ENCODE peak calls at places on chromosomes 6 and 20, in seven cellular contexts. One of them, this sample, is unnamed.

GRCh38 chr6:133340557-133340956 is 99.4 kb downstream of the EYA4 start:
- DNase-seq in iris pigment epithelial cell: peak
- DNase-seq in activated CD4-positive, alpha-beta T cell treated with anti-CD3 and anti-CD28 coated beads, Interleukin-2, amount 50 U/mL, for 24 hours: no peak
- DNase-seq in pons: no peak
- DNase-seq in NCI-H2081: no peak
- DNase-seq in fibroblast of pulmonary artery: peak
- DNase-seq in tibial artery: no peak
- DNase-seq in this sample: peak

GRCh38 chr6:31386977-31387376 is 16.4 kb upstream of the MICA start:
- DNase-seq in iris pigment epithelial cell: no peak
- DNase-seq in activated CD4-positive, alpha-beta T cell treated with anti-CD3 and anti-CD28 coated beads, Interleukin-2, amount 50 U/mL, for 24 hours: no peak
- DNase-seq in pons: no peak
- DNase-seq in NCI-H2081: no peak
- DNase-seq in fibroblast of pulmonary artery: no peak
- DNase-seq in tibial artery: no peak
- DNase-seq in this sample: no peak

GRCh38 chr6:86715676-86716075 is 221.7 kb upstream of the HTR1E start:
- DNase-seq in iris pigment epithelial cell: peak
- DNase-seq in activated CD4-positive, alpha-beta T cell treated with anti-CD3 and anti-CD28 coated beads, Interleukin-2, amount 50 U/mL, for 24 hours: no peak
- DNase-seq in pons: no peak
- DNase-seq in NCI-H2081: no peak
- DNase-seq in fibroblast of pulmonary artery: no peak
- DNase-seq in tibial artery: no peak
- DNase-seq in this sample: no peak

GRCh38 chr6:95693108-95693507 is 115.8 kb downstream of the MANEA start:
- DNase-seq in iris pigment epithelial cell: no peak
- DNase-seq in activated CD4-positive, alpha-beta T cell treated with anti-CD3 and anti-CD28 coated beads, Interleukin-2, amount 50 U/mL, for 24 hours: no peak
- DNase-seq in pons: no peak
- DNase-seq in NCI-H2081: no peak
- DNase-seq in fibroblast of pulmonary artery: no peak
- DNase-seq in tibial artery: no peak
- DNase-seq in this sample: no peak

GRCh38 chr20:52054123-52054522 is 137.5 kb downstream of the ZFP64 start:
- DNase-seq in iris pigment epithelial cell: no peak
- DNase-seq in activated CD4-positive, alpha-beta T cell treated with anti-CD3 and anti-CD28 coated beads, Interleukin-2, amount 50 U/mL, for 24 hours: no peak
- DNase-seq in pons: no peak
- DNase-seq in NCI-H2081: no peak
- DNase-seq in fibroblast of pulmonary artery: no peak
- DNase-seq in tibial artery: no peak
- DNase-seq in this sample: no peak

GRCh38 chr6:167111597-167111996 is 11.3 kb upstream of the CCR6 start:
- DNase-seq in iris pigment epithelial cell: no peak
- DNase-seq in activated CD4-positive, alpha-beta T cell treated with anti-CD3 and anti-CD28 coated beads, Interleukin-2, amount 50 U/mL, for 24 hours: no peak
- DNase-seq in pons: no peak
- DNase-seq in NCI-H2081: no peak
- DNase-seq in fibroblast of pulmonary artery: no peak
- DNase-seq in tibial artery: no peak
- DNase-seq in this sample: no peak

GRCh38 chr20:15911557-15911956 is 661.7 kb downstream of the KIF16B start:
- DNase-seq in iris pigment epithelial cell: no peak
- DNase-seq in activated CD4-positive, alpha-beta T cell treated with anti-CD3 and anti-CD28 coated beads, Interleukin-2, amount 50 U/mL, for 24 hours: no peak
- DNase-seq in pons: no peak
- DNase-seq in NCI-H2081: no peak
- DNase-seq in fibroblast of pulmonary artery: no peak
- DNase-seq in tibial artery: no peak
- DNase-seq in this sample: no peak

GRCh38 chr6:14792118-14792955 is 453.5 kb upstream of the JARID2 start:
- DNase-seq in iris pigment epithelial cell: no peak
- DNase-seq in activated CD4-positive, alpha-beta T cell treated with anti-CD3 and anti-CD28 coated beads, Interleukin-2, amount 50 U/mL, for 24 hours: no peak
- DNase-seq in pons: no peak
- DNase-seq in NCI-H2081: peak
- DNase-seq in fibroblast of pulmonary artery: no peak
- DNase-seq in tibial artery: no peak
- DNase-seq in this sample: no peak

GRCh38 chr6:72721346-72721745 is 99.5 kb downstream of the KCNQ5 start:
- DNase-seq in iris pigment epithelial cell: no peak
- DNase-seq in activated CD4-positive, alpha-beta T cell treated with anti-CD3 and anti-CD28 coated beads, Interleukin-2, amount 50 U/mL, for 24 hours: no peak
- DNase-seq in pons: no peak
- DNase-seq in NCI-H2081: no peak
- DNase-seq in fibroblast of pulmonary artery: no peak
- DNase-seq in tibial artery: no peak
- DNase-seq in this sample: no peak

GRCh38 chr20:10306440-10307358 is 88.1 kb downstream of the SNAP25 start:
- DNase-seq in iris pigment epithelial cell: peak
- DNase-seq in activated CD4-positive, alpha-beta T cell treated with anti-CD3 and anti-CD28 coated beads, Interleukin-2, amount 50 U/mL, for 24 hours: no peak
- DNase-seq in pons: no peak
- DNase-seq in NCI-H2081: no peak
- DNase-seq in fibroblast of pulmonary artery: peak
- DNase-seq in tibial artery: no peak
- DNase-seq in this sample: peak

GRCh38 chr6:89251976-89252375 is 34.8 kb upstream of the GABRR1 start:
- DNase-seq in iris pigment epithelial cell: no peak
- DNase-seq in activated CD4-positive, alpha-beta T cell treated with anti-CD3 and anti-CD28 coated beads, Interleukin-2, amount 50 U/mL, for 24 hours: no peak
- DNase-seq in pons: no peak
- DNase-seq in NCI-H2081: no peak
- DNase-seq in fibroblast of pulmonary artery: no peak
- DNase-seq in tibial artery: no peak
- DNase-seq in this sample: no peak

GRCh38 chr6:160167547-160168391 is 46.2 kb downstream of the SLC22A1 start:
- DNase-seq in iris pigment epithelial cell: no peak
- DNase-seq in activated CD4-positive, alpha-beta T cell treated with anti-CD3 and anti-CD28 coated beads, Interleukin-2, amount 50 U/mL, for 24 hours: no peak
- DNase-seq in pons: no peak
- DNase-seq in NCI-H2081: no peak
- DNase-seq in fibroblast of pulmonary artery: no peak
- DNase-seq in tibial artery: no peak
- DNase-seq in this sample: peak

GRCh38 chr6:37340639-37340943 is 13.2 kb upstream of the RNF8 start:
- DNase-seq in iris pigment epithelial cell: peak
- DNase-seq in activated CD4-positive, alpha-beta T cell treated with anti-CD3 and anti-CD28 coated beads, Interleukin-2, amount 50 U/mL, for 24 hours: no peak
- DNase-seq in pons: no peak
- DNase-seq in NCI-H2081: no peak
- DNase-seq in fibroblast of pulmonary artery: no peak
- DNase-seq in tibial artery: no peak
- DNase-seq in this sample: no peak

GRCh38 chr20:10368702-10369041 is 65.3 kb downstream of the MKKS start:
- DNase-seq in iris pigment epithelial cell: no peak
- DNase-seq in activated CD4-positive, alpha-beta T cell treated with anti-CD3 and anti-CD28 coated beads, Interleukin-2, amount 50 U/mL, for 24 hours: no peak
- DNase-seq in pons: no peak
- DNase-seq in NCI-H2081: no peak
- DNase-seq in fibroblast of pulmonary artery: no peak
- DNase-seq in tibial artery: no peak
- DNase-seq in this sample: no peak

GRCh38 chr6:15551262-15551661 is 111.6 kb downstream of the DTNBP1 start:
- DNase-seq in iris pigment epithelial cell: no peak
- DNase-seq in activated CD4-positive, alpha-beta T cell treated with anti-CD3 and anti-CD28 coated beads, Interleukin-2, amount 50 U/mL, for 24 hours: no peak
- DNase-seq in pons: no peak
- DNase-seq in NCI-H2081: no peak
- DNase-seq in fibroblast of pulmonary artery: no peak
- DNase-seq in tibial artery: no peak
- DNase-seq in this sample: no peak

GRCh38 chr6:134720353-134721094 is 229.4 kb downstream of the ALDH8A1 start:
- DNase-seq in iris pigment epithelial cell: no peak
- DNase-seq in activated CD4-positive, alpha-beta T cell treated with anti-CD3 and anti-CD28 coated beads, Interleukin-2, amount 50 U/mL, for 24 hours: no peak
- DNase-seq in pons: peak
- DNase-seq in NCI-H2081: peak
- DNase-seq in fibroblast of pulmonary artery: peak
- DNase-seq in tibial artery: peak
- DNase-seq in this sample: no peak

GRCh38 chr6:169940554-169941290 is 189.3 kb downstream of the ERMARD start:
- DNase-seq in iris pigment epithelial cell: no peak
- DNase-seq in activated CD4-positive, alpha-beta T cell treated with anti-CD3 and anti-CD28 coated beads, Interleukin-2, amount 50 U/mL, for 24 hours: no peak
- DNase-seq in pons: no peak
- DNase-seq in NCI-H2081: no peak
- DNase-seq in fibroblast of pulmonary artery: no peak
- DNase-seq in tibial artery: no peak
- DNase-seq in this sample: no peak

GRCh38 chr20:24160563-24161355 is 172.2 kb upstream of the GGTLC1 start:
- DNase-seq in iris pigment epithelial cell: peak
- DNase-seq in activated CD4-positive, alpha-beta T cell treated with anti-CD3 and anti-CD28 coated beads, Interleukin-2, amount 50 U/mL, for 24 hours: no peak
- DNase-seq in pons: peak
- DNase-seq in NCI-H2081: no peak
- DNase-seq in fibroblast of pulmonary artery: peak
- DNase-seq in tibial artery: peak
- DNase-seq in this sample: peak

GRCh38 chr20:46270977-46271744 is 37.1 kb downstream of the CDH22 start:
- DNase-seq in iris pigment epithelial cell: no peak
- DNase-seq in activated CD4-positive, alpha-beta T cell treated with anti-CD3 and anti-CD28 coated beads, Interleukin-2, amount 50 U/mL, for 24 hours: no peak
- DNase-seq in pons: no peak
- DNase-seq in NCI-H2081: peak
- DNase-seq in fibroblast of pulmonary artery: no peak
- DNase-seq in tibial artery: no peak
- DNase-seq in this sample: no peak

GRCh38 chr20:51029963-51030930 is 7.3 kb upstream of the KCNG1 start:
- DNase-seq in iris pigment epithelial cell: no peak
- DNase-seq in activated CD4-positive, alpha-beta T cell treated with anti-CD3 and anti-CD28 coated beads, Interleukin-2, amount 50 U/mL, for 24 hours: no peak
- DNase-seq in pons: no peak
- DNase-seq in NCI-H2081: no peak
- DNase-seq in fibroblast of pulmonary artery: peak
- DNase-seq in tibial artery: no peak
- DNase-seq in this sample: peak

GRCh38 chr6:55490871-55491270 is 88.1 kb downstream of the HMGCLL1 start:
- DNase-seq in iris pigment epithelial cell: no peak
- DNase-seq in activated CD4-positive, alpha-beta T cell treated with anti-CD3 and anti-CD28 coated beads, Interleukin-2, amount 50 U/mL, for 24 hours: no peak
- DNase-seq in pons: no peak
- DNase-seq in NCI-H2081: no peak
- DNase-seq in fibroblast of pulmonary artery: peak
- DNase-seq in tibial artery: no peak
- DNase-seq in this sample: no peak

GRCh38 chr20:45963059-45964011 is 8.7 kb downstream of the ZNF335 start:
- DNase-seq in iris pigment epithelial cell: peak
- DNase-seq in activated CD4-positive, alpha-beta T cell treated with anti-CD3 and anti-CD28 coated beads, Interleukin-2, amount 50 U/mL, for 24 hours: no peak
- DNase-seq in pons: peak
- DNase-seq in NCI-H2081: peak
- DNase-seq in fibroblast of pulmonary artery: peak
- DNase-seq in tibial artery: peak
- DNase-seq in this sample: no peak

GRCh38 chr6:45436544-45437440 is 59.1 kb upstream of the SUPT3H start:
- DNase-seq in iris pigment epithelial cell: peak
- DNase-seq in activated CD4-positive, alpha-beta T cell treated with anti-CD3 and anti-CD28 coated beads, Interleukin-2, amount 50 U/mL, for 24 hours: peak
- DNase-seq in pons: peak
- DNase-seq in NCI-H2081: no peak
- DNase-seq in fibroblast of pulmonary artery: peak
- DNase-seq in tibial artery: no peak
- DNase-seq in this sample: peak

GRCh38 chr6:2938632-2939083 is 32.7 kb downstream of the SERPINB6 start:
- DNase-seq in iris pigment epithelial cell: no peak
- DNase-seq in activated CD4-positive, alpha-beta T cell treated with anti-CD3 and anti-CD28 coated beads, Interleukin-2, amount 50 U/mL, for 24 hours: no peak
- DNase-seq in pons: no peak
- DNase-seq in NCI-H2081: no peak
- DNase-seq in fibroblast of pulmonary artery: peak
- DNase-seq in tibial artery: no peak
- DNase-seq in this sample: no peak

GRCh38 chr6:75842191-75842590 is 93.2 kb downstream of the MYO6 start:
- DNase-seq in iris pigment epithelial cell: peak
- DNase-seq in activated CD4-positive, alpha-beta T cell treated with anti-CD3 and anti-CD28 coated beads, Interleukin-2, amount 50 U/mL, for 24 hours: no peak
- DNase-seq in pons: no peak
- DNase-seq in NCI-H2081: no peak
- DNase-seq in fibroblast of pulmonary artery: peak
- DNase-seq in tibial artery: no peak
- DNase-seq in this sample: no peak

GRCh38 chr6:76792394-76792793 is 670.9 kb downstream of the HTR1B start:
- DNase-seq in iris pigment epithelial cell: peak
- DNase-seq in activated CD4-positive, alpha-beta T cell treated with anti-CD3 and anti-CD28 coated beads, Interleukin-2, amount 50 U/mL, for 24 hours: no peak
- DNase-seq in pons: no peak
- DNase-seq in NCI-H2081: no peak
- DNase-seq in fibroblast of pulmonary artery: peak
- DNase-seq in tibial artery: no peak
- DNase-seq in this sample: peak

GRCh38 chr6:111711476-111711875 is 105.8 kb upstream of the TRAF3IP2 start:
- DNase-seq in iris pigment epithelial cell: no peak
- DNase-seq in activated CD4-positive, alpha-beta T cell treated with anti-CD3 and anti-CD28 coated beads, Interleukin-2, amount 50 U/mL, for 24 hours: no peak
- DNase-seq in pons: peak
- DNase-seq in NCI-H2081: peak
- DNase-seq in fibroblast of pulmonary artery: no peak
- DNase-seq in tibial artery: no peak
- DNase-seq in this sample: peak

GRCh38 chr6:160519603-160520042 is 144.5 kb downstream of the LPA start:
- DNase-seq in iris pigment epithelial cell: peak
- DNase-seq in activated CD4-positive, alpha-beta T cell treated with anti-CD3 and anti-CD28 coated beads, Interleukin-2, amount 50 U/mL, for 24 hours: peak
- DNase-seq in pons: no peak
- DNase-seq in NCI-H2081: no peak
- DNase-seq in fibroblast of pulmonary artery: peak
- DNase-seq in tibial artery: no peak
- DNase-seq in this sample: no peak

GRCh38 chr20:12358655-12359009 is 440.9 kb downstream of the BTBD3 start:
- DNase-seq in iris pigment epithelial cell: no peak
- DNase-seq in activated CD4-positive, alpha-beta T cell treated with anti-CD3 and anti-CD28 coated beads, Interleukin-2, amount 50 U/mL, for 24 hours: no peak
- DNase-seq in pons: no peak
- DNase-seq in NCI-H2081: no peak
- DNase-seq in fibroblast of pulmonary artery: no peak
- DNase-seq in tibial artery: no peak
- DNase-seq in this sample: no peak

GRCh38 chr6:163432300-163432699 is 17.8 kb downstream of the QKI start:
- DNase-seq in iris pigment epithelial cell: no peak
- DNase-seq in activated CD4-positive, alpha-beta T cell treated with anti-CD3 and anti-CD28 coated beads, Interleukin-2, amount 50 U/mL, for 24 hours: no peak
- DNase-seq in pons: no peak
- DNase-seq in NCI-H2081: no peak
- DNase-seq in fibroblast of pulmonary artery: no peak
- DNase-seq in tibial artery: no peak
- DNase-seq in this sample: no peak

GRCh38 chr6:30670760-30671527 is 1.9 kb downstream of the DHX16 start:
- DNase-seq in iris pigment epithelial cell: no peak
- DNase-seq in activated CD4-positive, alpha-beta T cell treated with anti-CD3 and anti-CD28 coated beads, Interleukin-2, amount 50 U/mL, for 24 hours: no peak
- DNase-seq in pons: no peak
- DNase-seq in NCI-H2081: no peak
- DNase-seq in fibroblast of pulmonary artery: no peak
- DNase-seq in tibial artery: no peak
- DNase-seq in this sample: no peak

GRCh38 chr6:127933852-127934840 is 33.3 kb upstream of the THEMIS start:
- DNase-seq in iris pigment epithelial cell: no peak
- DNase-seq in activated CD4-positive, alpha-beta T cell treated with anti-CD3 and anti-CD28 coated beads, Interleukin-2, amount 50 U/mL, for 24 hours: no peak
- DNase-seq in pons: no peak
- DNase-seq in NCI-H2081: no peak
- DNase-seq in fibroblast of pulmonary artery: no peak
- DNase-seq in tibial artery: no peak
- DNase-seq in this sample: no peak

GRCh38 chr6:17881085-17881883 is 106.2 kb downstream of the KIF13A start:
- DNase-seq in iris pigment epithelial cell: peak
- DNase-seq in activated CD4-positive, alpha-beta T cell treated with anti-CD3 and anti-CD28 coated beads, Interleukin-2, amount 50 U/mL, for 24 hours: no peak
- DNase-seq in pons: no peak
- DNase-seq in NCI-H2081: no peak
- DNase-seq in fibroblast of pulmonary artery: no peak
- DNase-seq in tibial artery: peak
- DNase-seq in this sample: no peak

This sample was measured in LHCN-M2.